ENCODE peak calls at places on chromosomes 16 and 17, in eight cellular contexts. I is type B pancreatic cell, U is left ventricle myocardium inferior, X is WERI-Rb-1, Y is fibroblast of pulmonary artery, B is AG09309, M is ovary, N is WTC11. K is an unnamed sample.
A peak's percentile ranks its signal among the peaks of the same experiment; 100 is the strongest.

GRCh38 chr16:52386694-52387093 is 160.2 kb downstream of the TOX3 start:
- DNase-seq in N (no peak), I (no peak), U (no peak), B (no peak), X (no peak), Y (no peak), M (no peak), K (no peak)

GRCh38 chr17:49393491-49394255 is 21.0 kb downstream of the PHB1 start:
- DNase-seq in U (no peak), I (no peak), M (no peak), B (no peak), N (no peak), Y (peak; percentile 28), X (no peak), K (no peak)

GRCh38 chr17:66445229-66445628 is 142.8 kb downstream of the PRKCA start:
- DNase-seq in M (no peak), X (no peak), N (no peak), B (no peak), U (no peak), I (no peak), Y (no peak), K (no peak)

GRCh38 chr16:13680021-13680672 is 239.8 kb upstream of the ERCC4 start:
- DNase-seq in N (no peak), U (no peak), Y (no peak), M (no peak), B (no peak), X (no peak), I (no peak), K (no peak)

GRCh38 chr17:48814504-48814903 is 2.5 kb downstream of the TTLL6 start:
- DNase-seq in N (peak; percentile 78), B (no peak), X (peak; percentile 77), M (peak; percentile 48), I (no peak), U (peak; percentile 35), Y (peak; percentile 64), K (peak; percentile 69)

GRCh38 chr17:39753514-39754160 is 15.9 kb downstream of the GRB7 start:
- DNase-seq in M (no peak), B (no peak), X (no peak), I (no peak), N (peak; percentile 51), U (peak; percentile 64), Y (no peak), K (peak; percentile 56)

GRCh38 chr16:54926166-54926838 is 4.4 kb upstream of the IRX5 start:
- DNase-seq in X (no peak), N (no peak), Y (no peak), U (no peak), I (no peak), M (no peak), B (peak; percentile 33), K (no peak)

GRCh38 chr17:78141437-78142112 is 4.6 kb upstream of the C17orf99 start:
- DNase-seq in M (peak; percentile 23), B (no peak), N (no peak), U (no peak), Y (no peak), X (peak; percentile 14), I (no peak), K (no peak)

GRCh38 chr17:50279181-50279526 is 4.9 kb downstream of the TMEM92 start:
- DNase-seq in I (no peak), M (no peak), U (no peak), B (no peak), N (no peak), Y (peak; percentile 28), X (no peak), K (no peak)

GRCh38 chr16:25256821-25257503 is 683 bp downstream of the ZKSCAN2 start:
- DNase-seq in X (peak; percentile 26), B (no peak), M (peak; percentile 28), N (peak; percentile 31), U (no peak), Y (peak; percentile 16), I (no peak), K (peak; percentile 54)

GRCh38 chr16:68908000-68908313 is 64.6 kb downstream of the TANGO6 start:
- DNase-seq in M (no peak), U (no peak), Y (peak; percentile 9), X (no peak), I (no peak), B (no peak), N (no peak), K (no peak)

GRCh38 chr17:47106130-47106529 is 83.0 kb downstream of the CDC27 start:
- DNase-seq in Y (no peak), I (no peak), M (no peak), U (no peak), B (no peak), X (no peak), N (no peak), K (no peak)

GRCh38 chr16:58497935-58498334 is 2.0 kb upstream of the NDRG4 start:
- DNase-seq in I (no peak), B (no peak), N (no peak), X (no peak), M (no peak), Y (no peak), U (no peak), K (no peak)

GRCh38 chr17:31197991-31198390 is 99.0 kb downstream of the OMG start:
- DNase-seq in B (no peak), Y (no peak), N (no peak), X (no peak), M (no peak), U (no peak), I (no peak), K (no peak)

GRCh38 chr16:84281077-84281476 is 13.6 kb upstream of the WFDC1 start:
- DNase-seq in X (no peak), I (no peak), M (no peak), B (no peak), N (peak; percentile 40), Y (peak; percentile 34), U (no peak), K (no peak)

GRCh38 chr17:13953871-13954270 is 115.4 kb upstream of the COX10 start:
- DNase-seq in U (no peak), N (no peak), B (peak; percentile 37), M (no peak), Y (peak; percentile 28), I (no peak), X (no peak), K (no peak)

GRCh38 chr17:73748521-73748920 is 104.3 kb upstream of the SDK2 start:
- DNase-seq in N (no peak), U (no peak), I (no peak), X (peak; percentile 89), Y (no peak), M (no peak), B (no peak), K (no peak)

GRCh38 chr17:3693829-3694231 is 2.1 kb downstream of the P2RX5 start:
- DNase-seq in I (no peak), Y (no peak), M (no peak), X (no peak), U (no peak), B (no peak), N (no peak), K (no peak)

GRCh38 chr17:42203354-42203753 is 9.1 kb upstream of the GHDC start:
- DNase-seq in B (no peak), X (no peak), I (no peak), Y (no peak), M (no peak), N (no peak), U (no peak), K (no peak)

GRCh38 chr16:11914759-11915643 is 755 bp downstream of the GSPT1 start:
- DNase-seq in I (peak; percentile 72), U (peak; percentile 38), B (no peak), X (peak; percentile 16), Y (peak; percentile 34), N (peak; percentile 22), M (peak; percentile 59), K (peak; percentile 62)

GRCh38 chr16:30926333-30926811 is 3.0 kb downstream of the FBXL19 start:
- DNase-seq in N (no peak), U (no peak), M (no peak), B (no peak), X (no peak), I (no peak), Y (no peak), K (no peak)

DNA sequence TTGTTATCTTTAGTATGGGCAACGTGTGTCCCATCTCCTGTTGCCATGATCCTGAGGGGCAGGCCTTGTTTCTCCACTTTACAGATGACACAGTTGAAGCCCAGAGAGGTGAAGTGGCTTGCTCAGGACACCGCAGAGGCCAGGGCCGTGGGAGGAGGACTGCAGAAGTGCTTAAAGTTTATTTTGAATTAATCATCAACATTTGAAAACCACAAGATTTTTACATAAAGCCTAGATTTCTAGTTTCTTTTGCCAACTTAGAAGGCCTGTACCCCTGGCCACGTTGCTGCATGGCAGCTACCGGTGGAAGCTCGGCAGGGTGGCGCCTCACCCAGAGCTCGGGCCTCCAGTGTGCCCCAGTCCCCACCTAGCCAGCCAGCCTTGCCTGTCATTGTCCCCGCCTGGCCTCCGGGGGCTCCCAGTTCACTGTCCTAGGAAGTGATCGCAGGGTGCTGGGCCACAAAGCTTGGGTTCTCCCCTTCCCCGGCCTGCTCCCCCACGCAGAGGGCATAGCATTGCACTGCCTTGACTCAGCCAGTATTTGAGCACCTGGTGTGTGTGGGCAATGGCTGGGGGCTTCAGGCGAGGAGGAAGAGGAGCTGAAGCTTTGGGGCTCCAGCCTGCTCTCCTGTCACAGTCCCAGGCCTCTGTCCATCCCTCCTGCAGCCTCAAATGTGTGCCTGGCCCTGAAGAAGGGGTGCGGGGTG is 14.8 kb upstream of the ADCY7 start:
- DNase-seq in Y (peak; percentile 79), B (peak; percentile 92), X (no peak), I (no peak), M (no peak), N (no peak), U (no peak), K (no peak)
- TF ChIP-seq CTCF in Y (no peak), B (no peak), X (no peak), I (no peak), M (no peak), N (no peak), U (no peak), K (no peak)

GRCh38 chr17:58998871-58999270 is 107.8 kb downstream of the TRIM37 start:
- DNase-seq in M (no peak), N (no peak), B (no peak), Y (no peak), X (no peak), I (no peak), U (no peak), K (no peak)
- TF ChIP-seq CTCF in M (no peak), N (no peak), B (no peak), Y (no peak), X (no peak), I (no peak), U (no peak), K (no peak)

GRCh38 chr17:81808778-81809555 is 5.0 kb downstream of the GCGR start:
- DNase-seq in X (peak; percentile 57), N (no peak), B (no peak), Y (no peak), M (no peak), I (no peak), U (no peak), K (no peak)
- TF ChIP-seq CTCF in X (no peak), N (no peak), B (no peak), Y (no peak), M (no peak), I (no peak), U (no peak), K (no peak)

DNA sequence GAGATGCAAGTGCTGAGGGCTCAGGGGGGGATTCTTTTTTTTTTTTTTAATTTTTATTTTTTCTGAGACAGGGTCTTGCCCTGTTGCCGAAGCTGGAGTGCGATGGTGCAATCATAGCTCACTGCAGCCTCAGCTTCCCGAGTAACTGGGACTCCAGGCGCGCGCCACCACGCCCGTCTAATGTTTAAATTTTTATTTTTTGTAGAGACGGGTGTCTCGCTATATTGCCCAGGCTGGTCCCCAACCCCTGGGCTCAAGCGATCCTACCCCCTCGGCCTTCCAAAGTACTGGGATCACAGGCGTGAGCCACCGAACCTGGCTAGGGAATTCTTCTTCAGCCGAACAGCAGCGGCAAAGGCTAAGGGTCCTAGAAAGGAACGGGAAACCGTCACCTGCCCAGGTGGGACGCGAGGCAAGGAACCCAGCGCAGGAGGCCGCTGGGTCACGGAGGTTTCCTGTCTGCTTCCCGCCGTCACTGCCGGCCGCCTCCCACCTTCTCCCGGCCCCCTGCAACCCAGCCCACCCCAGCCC is 13.3 kb upstream of the OR1F1 start:
- DNase-seq in I (no peak), X (no peak), M (no peak), B (no peak), U (no peak), Y (no peak), N (no peak), K (no peak)
- TF ChIP-seq CTCF in I (no peak), X (no peak), M (no peak), B (no peak), U (no peak), Y (no peak), N (no peak), K (no peak)

K was measured in glutamatergic neuron.